ENCODE peak calls at places on chromosome X, in nine cellular contexts. One of them, this sample, is unnamed.

GRCh38 chrX:17242470-17242869 is 132.5 kb upstream of the NHS start:
- DNase-seq in spleen: no peak
- DNase-seq in breast epithelium: peak
- DNase-seq in esophagus squamous epithelium: no peak
- DNase-seq in WERI-Rb-1: peak
- DNase-seq in lung: peak
- DNase-seq in cardiac fibroblast: peak
- DNase-seq in psoas muscle: no peak
- DNase-seq in dorsolateral prefrontal cortex: no peak
- DNase-seq in this sample: peak

GRCh38 chrX:71103110-71103983 is 3.2 kb downstream of the CXorf65 start:
- DNase-seq in spleen: peak
- DNase-seq in breast epithelium: no peak
- DNase-seq in esophagus squamous epithelium: no peak
- DNase-seq in WERI-Rb-1: peak
- DNase-seq in lung: no peak
- DNase-seq in cardiac fibroblast: no peak
- DNase-seq in psoas muscle: peak
- DNase-seq in dorsolateral prefrontal cortex: no peak
- DNase-seq in this sample: no peak

GRCh38 chrX:53013291-53013690 is 35.3 kb upstream of the GPR173 start:
- DNase-seq in spleen: no peak
- DNase-seq in breast epithelium: no peak
- DNase-seq in esophagus squamous epithelium: no peak
- DNase-seq in WERI-Rb-1: no peak
- DNase-seq in lung: no peak
- DNase-seq in cardiac fibroblast: no peak
- DNase-seq in psoas muscle: no peak
- DNase-seq in dorsolateral prefrontal cortex: no peak
- DNase-seq in this sample: no peak

GRCh38 chrX:145213504-145213903 is 33.8 kb upstream of the SPANXN1 start:
- DNase-seq in spleen: no peak
- DNase-seq in breast epithelium: no peak
- DNase-seq in esophagus squamous epithelium: no peak
- DNase-seq in WERI-Rb-1: no peak
- DNase-seq in lung: no peak
- DNase-seq in cardiac fibroblast: no peak
- DNase-seq in psoas muscle: no peak
- DNase-seq in dorsolateral prefrontal cortex: no peak
- DNase-seq in this sample: no peak

GRCh38 chrX:144896323-144896722 is 351.0 kb upstream of the SPANXN1 start:
- DNase-seq in spleen: no peak
- DNase-seq in breast epithelium: no peak
- DNase-seq in esophagus squamous epithelium: no peak
- DNase-seq in WERI-Rb-1: no peak
- DNase-seq in lung: no peak
- DNase-seq in cardiac fibroblast: no peak
- DNase-seq in psoas muscle: no peak
- DNase-seq in dorsolateral prefrontal cortex: no peak
- DNase-seq in this sample: no peak

GRCh38 chrX:74248889-74249288 is 55.1 kb upstream of the ZCCHC13 start:
- DNase-seq in spleen: no peak
- DNase-seq in breast epithelium: no peak
- DNase-seq in esophagus squamous epithelium: no peak
- DNase-seq in WERI-Rb-1: no peak
- DNase-seq in lung: no peak
- DNase-seq in cardiac fibroblast: peak
- DNase-seq in psoas muscle: no peak
- DNase-seq in dorsolateral prefrontal cortex: no peak
- DNase-seq in this sample: peak

GRCh38 chrX:32137525-32137924 is 1065.7 kb upstream of the FTHL17 start:
- DNase-seq in spleen: no peak
- DNase-seq in breast epithelium: no peak
- DNase-seq in esophagus squamous epithelium: no peak
- DNase-seq in WERI-Rb-1: no peak
- DNase-seq in lung: no peak
- DNase-seq in cardiac fibroblast: peak
- DNase-seq in psoas muscle: no peak
- DNase-seq in dorsolateral prefrontal cortex: no peak
- DNase-seq in this sample: peak

GRCh38 chrX:70979136-70979762 is 48.4 kb upstream of the SLC7A3 start:
- DNase-seq in spleen: no peak
- DNase-seq in breast epithelium: no peak
- DNase-seq in esophagus squamous epithelium: no peak
- DNase-seq in WERI-Rb-1: no peak
- DNase-seq in lung: no peak
- DNase-seq in cardiac fibroblast: peak
- DNase-seq in psoas muscle: no peak
- DNase-seq in dorsolateral prefrontal cortex: no peak
- DNase-seq in this sample: peak

GRCh38 chrX:110415440-110416167 is 57.0 kb downstream of the RTL9 start:
- DNase-seq in spleen: no peak
- DNase-seq in breast epithelium: no peak
- DNase-seq in esophagus squamous epithelium: no peak
- DNase-seq in WERI-Rb-1: no peak
- DNase-seq in lung: no peak
- DNase-seq in cardiac fibroblast: no peak
- DNase-seq in psoas muscle: no peak
- DNase-seq in dorsolateral prefrontal cortex: no peak
- DNase-seq in this sample: no peak

GRCh38 chrX:73831500-73831899 is 268.5 kb downstream of the CHIC1 start:
- DNase-seq in spleen: no peak
- DNase-seq in breast epithelium: no peak
- DNase-seq in esophagus squamous epithelium: no peak
- DNase-seq in WERI-Rb-1: no peak
- DNase-seq in lung: no peak
- DNase-seq in cardiac fibroblast: no peak
- DNase-seq in psoas muscle: no peak
- DNase-seq in dorsolateral prefrontal cortex: no peak
- DNase-seq in this sample: no peak

GRCh38 chrX:9351112-9351511 is 113.7 kb upstream of the TBL1X start:
- DNase-seq in spleen: no peak
- DNase-seq in breast epithelium: no peak
- DNase-seq in esophagus squamous epithelium: no peak
- DNase-seq in WERI-Rb-1: no peak
- DNase-seq in lung: no peak
- DNase-seq in cardiac fibroblast: no peak
- DNase-seq in psoas muscle: no peak
- DNase-seq in dorsolateral prefrontal cortex: no peak
- DNase-seq in this sample: no peak

GRCh38 chrX:46251755-46252154 is 293.5 kb downstream of the ZNF674 start:
- DNase-seq in spleen: no peak
- DNase-seq in breast epithelium: no peak
- DNase-seq in esophagus squamous epithelium: no peak
- DNase-seq in WERI-Rb-1: no peak
- DNase-seq in lung: no peak
- DNase-seq in cardiac fibroblast: peak
- DNase-seq in psoas muscle: no peak
- DNase-seq in dorsolateral prefrontal cortex: no peak
- DNase-seq in this sample: peak

GRCh38 chrX:46256875-46257274 is 288.3 kb downstream of the ZNF674 start:
- DNase-seq in spleen: no peak
- DNase-seq in breast epithelium: no peak
- DNase-seq in esophagus squamous epithelium: no peak
- DNase-seq in WERI-Rb-1: no peak
- DNase-seq in lung: no peak
- DNase-seq in cardiac fibroblast: no peak
- DNase-seq in psoas muscle: no peak
- DNase-seq in dorsolateral prefrontal cortex: no peak
- DNase-seq in this sample: no peak

GRCh38 chrX:46255066-46255465 is 290.2 kb downstream of the ZNF674 start:
- DNase-seq in spleen: no peak
- DNase-seq in breast epithelium: no peak
- DNase-seq in esophagus squamous epithelium: no peak
- DNase-seq in WERI-Rb-1: no peak
- DNase-seq in lung: no peak
- DNase-seq in cardiac fibroblast: peak
- DNase-seq in psoas muscle: no peak
- DNase-seq in dorsolateral prefrontal cortex: no peak
- DNase-seq in this sample: no peak

GRCh38 chrX:46257451-46257879 is 287.8 kb downstream of the ZNF674 start:
- DNase-seq in spleen: no peak
- DNase-seq in breast epithelium: no peak
- DNase-seq in esophagus squamous epithelium: no peak
- DNase-seq in WERI-Rb-1: no peak
- DNase-seq in lung: no peak
- DNase-seq in cardiac fibroblast: no peak
- DNase-seq in psoas muscle: no peak
- DNase-seq in dorsolateral prefrontal cortex: no peak
- DNase-seq in this sample: no peak

DNA sequence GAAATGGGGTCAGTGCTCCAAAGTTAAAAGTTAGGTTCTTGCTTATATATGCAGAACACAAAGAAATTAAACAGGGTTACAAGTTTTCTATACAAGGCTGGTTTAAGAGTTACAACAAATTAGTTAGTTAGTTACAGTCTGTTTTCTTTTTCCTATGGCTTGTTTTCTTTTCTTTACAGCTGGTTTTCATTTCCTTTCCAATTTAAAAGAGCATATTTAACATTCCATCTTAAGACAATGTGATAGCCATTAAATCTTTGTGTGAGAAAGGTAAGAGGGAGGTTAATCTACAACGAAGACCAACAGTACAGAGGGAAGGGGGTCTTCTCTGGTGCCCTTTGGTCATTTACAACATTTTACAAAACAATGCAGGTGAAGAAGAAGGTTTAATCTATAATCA is 290.6 kb downstream of the ZNF674 start:
- DNase-seq in spleen: no peak
- DNase-seq in breast epithelium: no peak
- DNase-seq in esophagus squamous epithelium: no peak
- DNase-seq in WERI-Rb-1: no peak
- DNase-seq in lung: no peak
- DNase-seq in cardiac fibroblast: peak
- DNase-seq in psoas muscle: no peak
- DNase-seq in dorsolateral prefrontal cortex: no peak
- DNase-seq in this sample: no peak
- H3K4me3 ChIP-seq in spleen: no peak
- H3K4me3 ChIP-seq in breast epithelium: no peak
- H3K4me3 ChIP-seq in esophagus squamous epithelium: no peak
- H3K4me3 ChIP-seq in WERI-Rb-1: no peak
- H3K4me3 ChIP-seq in lung: no peak
- H3K4me3 ChIP-seq in cardiac fibroblast: no peak
- H3K4me3 ChIP-seq in psoas muscle: no peak
- H3K4me3 ChIP-seq in dorsolateral prefrontal cortex: no peak
- H3K4me3 ChIP-seq in this sample: no peak

DNA sequence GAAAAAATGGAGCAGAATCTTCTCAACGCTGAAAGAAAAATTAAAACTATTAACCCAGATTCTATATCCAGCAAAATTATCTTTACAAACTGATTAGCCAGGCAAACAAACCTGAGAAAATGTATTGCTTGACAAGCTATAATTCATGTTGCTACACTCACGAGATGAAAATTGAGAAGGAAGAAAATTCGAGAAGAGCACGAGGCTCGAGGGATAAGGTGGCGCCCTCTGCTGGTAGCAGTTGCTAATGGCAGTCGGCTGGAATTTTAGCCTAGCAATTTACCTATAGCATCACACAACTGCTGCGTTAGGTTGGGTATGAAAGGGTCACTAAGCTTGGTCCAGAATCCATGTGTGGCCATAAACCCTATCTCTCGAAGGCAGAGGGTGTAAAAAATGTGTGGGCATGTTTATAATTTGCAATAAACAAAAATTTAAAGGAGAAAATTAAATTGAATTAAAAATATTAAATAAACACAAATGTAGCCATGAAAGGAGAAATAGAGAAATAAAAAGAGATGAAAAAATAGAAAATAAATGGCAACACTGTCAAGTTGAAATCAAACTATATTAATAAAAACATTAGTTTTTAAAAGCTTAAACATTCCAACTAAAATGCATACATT is 126.6 kb downstream of the PPP4R3C start:
- DNase-seq in spleen: peak
- DNase-seq in breast epithelium: no peak
- DNase-seq in esophagus squamous epithelium: no peak
- DNase-seq in WERI-Rb-1: peak
- DNase-seq in lung: peak
- DNase-seq in cardiac fibroblast: peak
- DNase-seq in psoas muscle: no peak
- DNase-seq in dorsolateral prefrontal cortex: no peak
- DNase-seq in this sample: peak
- TF ChIP-seq CTCF in spleen: peak
- TF ChIP-seq CTCF in breast epithelium: peak
- TF ChIP-seq CTCF in esophagus squamous epithelium: peak
- TF ChIP-seq CTCF in WERI-Rb-1: peak
- TF ChIP-seq CTCF in lung: peak
- TF ChIP-seq CTCF in cardiac fibroblast: peak
- TF ChIP-seq CTCF in psoas muscle: peak
- TF ChIP-seq CTCF in dorsolateral prefrontal cortex: peak
- TF ChIP-seq CTCF in this sample: peak

GRCh38 chrX:153929576-153929975 is 3.5 kb upstream of the ARHGAP4 start:
- DNase-seq in spleen: peak
- DNase-seq in breast epithelium: no peak
- DNase-seq in esophagus squamous epithelium: no peak
- DNase-seq in WERI-Rb-1: no peak
- DNase-seq in lung: no peak
- DNase-seq in cardiac fibroblast: no peak
- DNase-seq in psoas muscle: no peak
- DNase-seq in dorsolateral prefrontal cortex: no peak
- DNase-seq in this sample: no peak
- H3K4me3 ChIP-seq in spleen: no peak
- H3K4me3 ChIP-seq in breast epithelium: no peak
- H3K4me3 ChIP-seq in esophagus squamous epithelium: no peak
- H3K4me3 ChIP-seq in WERI-Rb-1: no peak
- H3K4me3 ChIP-seq in lung: no peak
- H3K4me3 ChIP-seq in cardiac fibroblast: no peak
- H3K4me3 ChIP-seq in psoas muscle: no peak
- H3K4me3 ChIP-seq in dorsolateral prefrontal cortex: no peak
- H3K4me3 ChIP-seq in this sample: no peak

GRCh38 chrX:48934581-48935331 is 15.9 kb upstream of the PIM2 start:
- DNase-seq in spleen: no peak
- DNase-seq in breast epithelium: no peak
- DNase-seq in esophagus squamous epithelium: no peak
- DNase-seq in WERI-Rb-1: no peak
- DNase-seq in lung: no peak
- DNase-seq in cardiac fibroblast: no peak
- DNase-seq in psoas muscle: no peak
- DNase-seq in dorsolateral prefrontal cortex: no peak
- DNase-seq in this sample: no peak

GRCh38 chrX:48938721-48939416 is 18.5 kb downstream of the OTUD5 start:
- DNase-seq in spleen: peak
- DNase-seq in breast epithelium: no peak
- DNase-seq in esophagus squamous epithelium: no peak
- DNase-seq in WERI-Rb-1: no peak
- DNase-seq in lung: no peak
- DNase-seq in cardiac fibroblast: no peak
- DNase-seq in psoas muscle: no peak
- DNase-seq in dorsolateral prefrontal cortex: no peak
- DNase-seq in this sample: no peak

GRCh38 chrX:48936429-48937064 is 17.7 kb upstream of the PIM2 start:
- DNase-seq in spleen: no peak
- DNase-seq in breast epithelium: no peak
- DNase-seq in esophagus squamous epithelium: no peak
- DNase-seq in WERI-Rb-1: no peak
- DNase-seq in lung: no peak
- DNase-seq in cardiac fibroblast: no peak
- DNase-seq in psoas muscle: no peak
- DNase-seq in dorsolateral prefrontal cortex: no peak
- DNase-seq in this sample: no peak

GRCh38 chrX:48939417-48940228 is 17.8 kb downstream of the OTUD5 start:
- DNase-seq in spleen: no peak
- DNase-seq in breast epithelium: no peak
- DNase-seq in esophagus squamous epithelium: no peak
- DNase-seq in WERI-Rb-1: no peak
- DNase-seq in lung: no peak
- DNase-seq in cardiac fibroblast: no peak
- DNase-seq in psoas muscle: no peak
- DNase-seq in dorsolateral prefrontal cortex: no peak
- DNase-seq in this sample: no peak

GRCh38 chrX:48937065-48937907 is 18.5 kb upstream of the PIM2 start:
- DNase-seq in spleen: peak
- DNase-seq in breast epithelium: no peak
- DNase-seq in esophagus squamous epithelium: peak
- DNase-seq in WERI-Rb-1: no peak
- DNase-seq in lung: peak
- DNase-seq in cardiac fibroblast: peak
- DNase-seq in psoas muscle: peak
- DNase-seq in dorsolateral prefrontal cortex: no peak
- DNase-seq in this sample: peak
- TF ChIP-seq CTCF in spleen: no peak
- TF ChIP-seq CTCF in breast epithelium: no peak
- TF ChIP-seq CTCF in esophagus squamous epithelium: no peak
- TF ChIP-seq CTCF in WERI-Rb-1: peak
- TF ChIP-seq CTCF in lung: peak
- TF ChIP-seq CTCF in cardiac fibroblast: no peak
- TF ChIP-seq CTCF in psoas muscle: no peak
- TF ChIP-seq CTCF in dorsolateral prefrontal cortex: no peak
- TF ChIP-seq CTCF in this sample: peak

This sample was measured in fibroblast of pulmonary artery.